ENCODE peak calls at places on chromosomes 13 and 19, in five cellular contexts. J, M, S, E and W are unnamed samples.

GRCh38 chr19:13920940-13921744 is 15.1 kb downstream of the CC2D1A start:
- DNase-seq in S (peak; percentile 77), M (peak; percentile 77), E (peak; percentile 57), J (peak; percentile 44), W (peak; percentile 25)

GRCh38 chr13:27624071-27624470 is 2.4 kb downstream of the POLR1D start:
- DNase-seq in M (no peak), E (peak; percentile 50), J (no peak), S (no peak), W (no peak)

GRCh38 chr19:53158119-53158656 is 665 bp downstream of the ZNF347 start:
- DNase-seq in J (peak; percentile 15), E (no peak), S (peak; percentile 51), M (peak; percentile 58), W (no peak)

GRCh38 chr19:7739211-7739752 is 7.4 kb upstream of the CLEC4G start:
- DNase-seq in M (no peak), E (no peak), J (no peak), S (no peak), W (no peak)

GRCh38 chr19:6458695-6459355 is 767 bp downstream of the SLC25A23 start:
- DNase-seq in E (no peak), M (no peak), J (no peak), S (peak; percentile 25), W (no peak)

GRCh38 chr19:39599116-39599515 is 3.2 kb upstream of the LGALS13 start:
- DNase-seq in S (peak; percentile 43), J (peak; percentile 27), M (no peak), E (peak; percentile 30), W (no peak)

GRCh38 chr19:11005521-11005920 is 44.7 kb downstream of the SMARCA4 start:
- DNase-seq in J (no peak), S (no peak), M (no peak), E (no peak), W (no peak)

GRCh38 chr19:12202250-12202649 is 39.4 kb downstream of the ZNF136 start:
- DNase-seq in E (peak; percentile 56), J (no peak), S (peak; percentile 51), M (no peak), W (no peak)

GRCh38 chr19:45280471-45280961 is 29.4 kb downstream of the MARK4 start:
- DNase-seq in J (no peak), M (no peak), S (no peak), E (no peak), W (no peak)

GRCh38 chr13:98978280-98978679 is 416 bp upstream of the DOCK9 start:
- DNase-seq in J (peak; percentile 90), M (no peak), S (no peak), E (no peak), W (no peak)

GRCh38 chr19:6273701-6274601 is 5.8 kb downstream of the MLLT1 start:
- DNase-seq in M (peak; percentile 74), S (peak; percentile 67), E (peak; percentile 89), J (peak; percentile 88), W (no peak)

GRCh38 chr19:48190288-48191284 is 20.1 kb downstream of the ZSWIM9 start:
- DNase-seq in S (peak; percentile 84), E (peak; percentile 29), M (no peak), J (peak; percentile 82), W (no peak)

GRCh38 chr19:16801599-16801998 is 27.6 kb upstream of the SIN3B start:
- DNase-seq in S (peak; percentile 15), E (no peak), M (no peak), J (peak; percentile 71), W (no peak)

GRCh38 chr13:102651392-102651791 is 43.5 kb downstream of the METTL21C start:
- DNase-seq in E (no peak), M (no peak), S (no peak), J (peak; percentile 61), W (no peak)

GRCh38 chr19:28257396-28257795 is 955.6 kb downstream of the UQCRFS1 start:
- DNase-seq in M (no peak), J (no peak), S (no peak), E (no peak), W (no peak)

GRCh38 chr19:46224773-46225172 is 4.8 kb upstream of the IGFL1 start:
- DNase-seq in S (no peak), J (no peak), M (no peak), E (no peak), W (no peak)

GRCh38 chr19:6464070-6464873 is at the start of gene CRB3:
- DNase-seq in M (no peak), S (no peak), J (no peak), E (peak; percentile 73), W (no peak)

GRCh38 chr19:15469513-15470297 is 5.4 kb upstream of the RASAL3 start:
- DNase-seq in J (no peak), M (peak; percentile 25), E (no peak), S (no peak), W (no peak)

GRCh38 chr13:31207630-31208549 is 8.1 kb downstream of the B3GLCT start:
- DNase-seq in S (no peak), J (peak; percentile 73), E (no peak), M (no peak), W (no peak)

GRCh38 chr13:31209819-31210209 is 10.0 kb downstream of the B3GLCT start:
- DNase-seq in E (no peak), M (no peak), J (no peak), S (no peak), W (no peak)

GRCh38 chr13:31208554-31209122 is 8.9 kb downstream of the B3GLCT start:
- DNase-seq in M (no peak), E (no peak), S (no peak), J (no peak), W (no peak)

GRCh38 chr13:31213681-31214289 is 14.0 kb downstream of the B3GLCT start:
- DNase-seq in M (no peak), J (peak; percentile 20), E (no peak), S (no peak), W (no peak)

DNA sequence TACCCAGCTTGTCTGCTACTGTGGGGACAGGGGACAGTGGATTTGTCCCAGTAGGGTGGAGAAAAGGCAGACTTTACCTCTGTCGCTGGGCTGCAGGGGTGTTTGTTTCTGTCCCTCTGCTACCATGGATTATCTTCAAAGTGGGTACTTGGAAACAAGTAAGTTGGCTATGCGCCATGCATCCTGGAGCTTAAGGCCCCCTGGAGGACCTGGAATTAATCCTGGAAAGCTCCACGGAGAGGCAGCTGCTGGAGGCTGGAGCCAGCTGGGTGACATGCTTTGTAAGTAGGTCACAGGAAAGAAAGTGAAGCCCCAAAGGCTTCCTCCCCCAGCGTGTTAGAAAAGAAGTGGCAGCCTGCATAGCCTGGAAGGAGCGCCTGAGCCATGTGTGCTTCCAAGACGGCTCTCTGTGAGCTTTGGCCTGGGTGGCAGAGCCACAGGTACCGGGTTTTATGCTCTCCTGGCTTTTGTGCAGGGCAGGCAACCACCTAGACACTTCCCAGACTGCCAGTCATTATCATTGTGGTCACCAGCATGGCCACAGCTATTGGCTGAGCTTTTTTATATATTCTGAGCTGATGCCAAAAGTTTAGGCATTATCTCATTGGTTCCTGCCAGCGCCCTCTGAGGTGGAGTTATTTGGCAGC is 9.5 kb downstream of the B3GLCT start:
- DNase-seq in M (peak; percentile 83), J (peak; percentile 36), S (no peak), E (no peak), W (no peak)
- TF ChIP-seq MXI1 in M (peak; percentile 68), J (no peak), S (no peak), E (no peak), W (no peak)

GRCh38 chr13:50618206-50618605 is 225.3 kb downstream of the DLEU7 start:
- DNase-seq in J (no peak), M (no peak), S (no peak), E (no peak), W (no peak)

GRCh38 chr13:50613356-50613831 is 230.1 kb downstream of the DLEU7 start:
- DNase-seq in S (peak; percentile 89), M (no peak), J (no peak), E (no peak), W (no peak)

GRCh38 chr13:50616101-50616500 is 227.4 kb downstream of the DLEU7 start:
- DNase-seq in J (peak; percentile 51), S (no peak), M (no peak), E (no peak), W (no peak)

GRCh38 chr13:50615234-50615633 is 228.3 kb downstream of the DLEU7 start:
- DNase-seq in M (no peak), S (no peak), E (no peak), J (no peak), W (no peak)

DNA sequence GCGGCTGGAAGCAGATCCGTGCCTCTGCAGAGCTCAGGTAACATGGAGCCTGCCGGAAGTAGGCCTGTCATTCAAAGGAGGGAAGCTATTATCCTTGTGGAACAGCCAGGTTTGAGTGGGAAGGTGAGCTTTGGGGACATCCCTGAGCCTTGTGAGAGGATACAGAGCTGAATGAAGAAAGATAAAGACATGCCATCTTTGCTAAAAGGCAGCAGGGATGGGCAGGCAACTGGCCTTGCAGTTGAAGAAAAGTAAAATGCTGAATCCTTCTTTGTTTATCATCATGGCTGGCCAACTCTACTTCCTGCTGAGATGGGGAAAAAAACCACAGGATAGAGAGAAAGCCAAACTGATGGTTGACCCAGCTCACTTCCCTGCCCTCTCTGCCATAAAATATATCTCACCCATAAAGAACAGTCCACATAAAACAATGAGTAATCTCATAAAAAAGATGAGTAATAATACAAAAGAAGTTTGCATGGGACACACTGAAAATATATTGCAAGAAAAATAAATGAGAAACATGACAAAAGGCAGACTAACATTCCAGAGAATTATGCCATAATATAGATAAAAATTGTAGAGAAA is 226.3 kb downstream of the DLEU7 start:
- DNase-seq in S (no peak), J (peak; percentile 41), M (no peak), E (no peak), W (no peak)
- TF ChIP-seq MXI1 in S (no peak), J (no peak), M (no peak), E (no peak), W (no peak)

GRCh38 chr19:19403373-19403901 is 2.0 kb upstream of the GATAD2A start:
- DNase-seq in E (no peak), J (peak; percentile 44), M (no peak), S (peak; percentile 71), W (no peak)

GRCh38 chr19:19407640-19407933 is 2.1 kb downstream of the GATAD2A start:
- DNase-seq in E (no peak), S (no peak), J (no peak), M (no peak), W (no peak)

GRCh38 chr19:19406878-19407639 is 1.6 kb downstream of the GATAD2A start:
- DNase-seq in J (peak; percentile 45), S (peak; percentile 62), E (peak; percentile 42), M (no peak), W (no peak)

GRCh38 chr19:19404879-19405860 is at the start of gene GATAD2A:
- DNase-seq in J (peak; percentile 89), E (peak; percentile 75), S (peak; percentile 95), M (peak; percentile 98), W (peak; percentile 44)

GRCh38 chr19:19405919-19406877 is 723 bp downstream of the GATAD2A start:
- DNase-seq in J (peak; percentile 60), M (peak; percentile 80), E (no peak), S (peak; percentile 76), W (no peak)
- TF ChIP-seq MXI1 in J (no peak), M (peak; percentile 23), E (peak; percentile 16), S (peak; percentile 1), W (peak; percentile 14)

GRCh38 chr13:51585234-51585672 is 991 bp downstream of the WDFY2 start:
- DNase-seq in E (no peak), S (peak; percentile 46), J (peak; percentile 24), M (no peak), W (no peak)
- TF ChIP-seq MXI1 in E (no peak), S (no peak), J (no peak), M (no peak), W (no peak)